ENCODE peak calls at places on chromosomes 3 and 15, in six cellular contexts. Q is A549, W is GM12878, D is endothelial cell of umbilical vein, P is HepG2, R is K562. G is an unnamed sample.

GRCh38 chr3:141876891-141877561 is 583 bp downstream of the ATP1B3 start:
- DNase-seq in Q (peak; percentile 40), W (no peak), D (peak; percentile 64), P (peak; percentile 33), R (peak; percentile 62), G (peak; percentile 60)

GRCh38 chr3:152835311-152836102 is 576 bp downstream of the P2RY1 start:
- DNase-seq in Q (peak; percentile 70), W (no peak), D (peak; percentile 55), P (no peak), R (peak; percentile 77), G (peak; percentile 64)

GRCh38 chr3:122366379-122366749 is 16.7 kb downstream of the MIX23 start:
- DNase-seq in Q (peak; percentile 25), W (no peak), D (no peak), P (peak; percentile 67), R (no peak), G (no peak)

GRCh38 chr3:12420393-12420792 is 63.9 kb upstream of the TSEN2 start:
- DNase-seq in Q (no peak), W (no peak), D (no peak), P (no peak), R (no peak), G (no peak)

GRCh38 chr3:33003308-33003707 is 51.9 kb downstream of the CCR4 start:
- DNase-seq in Q (no peak), W (no peak), D (no peak), P (peak; percentile 47), R (no peak), G (no peak)

GRCh38 chr3:7504886-7505775 is 644.2 kb downstream of the GRM7 start:
- DNase-seq in Q (peak; percentile 78), W (no peak), D (peak; percentile 99), P (peak; percentile 4), R (no peak), G (no peak)

GRCh38 chr3:46719735-46720271 is 2.1 kb upstream of the PRSS50 start:
- DNase-seq in Q (no peak), W (no peak), D (no peak), P (no peak), R (no peak), G (no peak)

GRCh38 chr3:181933052-181933618 is 221.4 kb downstream of the SOX2 start:
- DNase-seq in Q (no peak), W (peak; percentile 45), D (no peak), P (no peak), R (no peak), G (no peak)

GRCh38 chr15:60407406-60407805 is 9.6 kb upstream of the ANXA2 start:
- DNase-seq in Q (peak; percentile 93), W (no peak), D (peak; percentile 32), P (no peak), R (no peak), G (no peak)

GRCh38 chr3:14393440-14394111 is 8.8 kb upstream of the SLC6A6 start:
- DNase-seq in Q (no peak), W (no peak), D (no peak), P (no peak), R (no peak), G (no peak)

GRCh38 chr3:142180761-142181362 is 31.5 kb upstream of the TFDP2 start:
- DNase-seq in Q (peak; percentile 38), W (no peak), D (peak; percentile 51), P (peak; percentile 28), R (peak; percentile 61), G (peak; percentile 52)

GRCh38 chr3:169152319-169152718 is 511.2 kb downstream of the MECOM start:
- DNase-seq in Q (no peak), W (no peak), D (peak; percentile 62), P (no peak), R (no peak), G (no peak)

GRCh38 chr3:176964656-176965055 is 232.6 kb downstream of the TBL1XR1 start:
- DNase-seq in Q (no peak), W (no peak), D (no peak), P (no peak), R (no peak), G (no peak)

DNA sequence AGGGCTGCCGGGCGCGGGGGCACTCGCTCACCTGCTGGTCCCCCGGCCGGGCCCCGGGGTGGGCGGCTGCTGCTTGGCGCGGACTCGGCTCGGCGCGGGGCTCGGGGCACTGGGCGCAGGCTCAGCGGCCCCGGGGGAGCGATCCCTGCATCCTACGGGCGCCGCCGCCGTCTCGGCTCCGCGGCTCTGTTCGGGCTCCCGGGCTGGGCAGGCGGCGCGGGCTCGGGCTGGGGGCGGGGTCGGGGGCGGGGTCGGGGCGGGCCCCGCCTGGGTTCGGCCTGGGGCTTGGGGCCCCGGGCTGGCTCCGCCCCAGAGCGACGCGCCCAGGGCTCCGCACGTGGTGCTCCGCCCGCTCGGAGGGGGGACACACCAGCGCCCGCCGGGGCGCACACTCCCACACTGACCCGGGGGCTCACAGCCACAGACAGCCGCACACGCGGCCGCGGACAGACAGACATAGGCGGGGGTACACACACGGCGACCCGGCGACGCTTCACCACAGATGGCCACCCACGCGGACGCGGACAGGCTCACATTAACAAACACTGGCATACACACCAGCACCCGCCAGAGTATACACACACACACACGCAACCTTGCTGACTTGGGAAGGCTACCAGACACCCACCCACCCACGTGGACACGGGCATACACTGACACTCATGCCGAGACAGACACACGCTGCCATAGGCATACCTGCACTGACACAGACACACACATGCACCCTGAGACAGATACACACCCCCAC is at the start of gene SCN5A:
- DNase-seq in Q (peak; percentile 29), W (no peak), D (peak; percentile 38), P (no peak), R (peak; percentile 76), G (peak; percentile 44)
- TF ChIP-seq POLR2A in Q (no peak), W (no peak), D (peak; percentile 28), P (no peak), R (peak; percentile 61), G (no peak)

GRCh38 chr3:3992312-3992874 is 193.2 kb downstream of the LRRN1 start:
- DNase-seq in Q (no peak), W (no peak), D (no peak), P (no peak), R (no peak), G (no peak)

GRCh38 chr3:4001976-4002375 is 202.7 kb downstream of the LRRN1 start:
- DNase-seq in Q (no peak), W (no peak), D (no peak), P (no peak), R (no peak), G (no peak)

GRCh38 chr3:3998140-3998977 is 199.1 kb downstream of the LRRN1 start:
- DNase-seq in Q (peak; percentile 58), W (peak; percentile 11), D (peak; percentile 2), P (peak; percentile 52), R (peak; percentile 65), G (peak; percentile 71)
- TF ChIP-seq MAX in Q (no peak), W (no peak), D (no peak), P (no peak), R (no peak), G (no peak)

GRCh38 chr15:64738231-64739095 is 36.9 kb downstream of the RBPMS2 start:
- DNase-seq in Q (no peak), W (no peak), D (no peak), P (no peak), R (no peak), G (no peak)

GRCh38 chr15:64742921-64743320 is 32.5 kb downstream of the RBPMS2 start:
- DNase-seq in Q (no peak), W (no peak), D (no peak), P (no peak), R (no peak), G (no peak)

GRCh38 chr15:64739216-64739976 is 36.0 kb downstream of the RBPMS2 start:
- DNase-seq in Q (no peak), W (no peak), D (no peak), P (no peak), R (no peak), G (no peak)

GRCh38 chr15:64742385-64742784 is 33.0 kb downstream of the RBPMS2 start:
- DNase-seq in Q (no peak), W (no peak), D (no peak), P (no peak), R (no peak), G (no peak)

DNA sequence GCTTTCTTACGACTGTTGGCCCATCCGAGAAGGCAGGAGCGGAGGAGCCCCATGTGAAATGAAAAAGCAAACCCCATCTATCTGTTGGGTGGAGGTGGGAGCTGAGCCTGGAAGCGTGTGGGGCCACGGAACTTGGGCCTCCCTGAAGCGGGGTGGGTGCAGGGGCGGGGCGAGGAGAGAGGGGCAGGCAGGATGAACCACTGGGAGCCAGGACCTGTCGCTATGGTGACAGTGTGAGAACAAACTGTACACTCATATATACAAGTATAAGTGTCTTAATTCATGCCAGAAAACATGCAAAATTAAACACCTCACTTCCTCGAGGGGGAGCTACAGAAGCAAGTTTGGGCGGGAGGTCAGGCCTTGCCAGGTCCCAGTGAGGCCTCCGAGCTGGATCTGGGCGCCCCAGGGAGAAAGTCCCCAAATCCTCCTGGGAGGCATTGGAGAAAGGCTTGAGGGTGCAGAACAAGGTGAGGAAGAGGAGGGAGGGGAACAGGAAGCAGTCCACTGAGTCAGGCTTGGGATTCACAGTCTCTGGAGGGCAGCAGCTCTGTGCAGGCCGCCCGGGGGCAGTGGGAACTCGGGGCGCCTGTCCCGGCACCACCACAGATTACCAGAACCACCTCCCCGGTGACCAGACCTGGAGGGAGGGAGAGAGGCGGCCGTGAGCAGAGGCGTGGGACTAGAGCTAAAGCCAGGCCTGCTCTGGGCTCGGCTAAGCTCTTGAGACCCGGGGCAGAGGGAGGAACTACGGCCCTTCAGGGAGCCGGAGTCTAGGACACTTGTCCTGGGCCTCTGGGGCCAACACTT is 34.8 kb downstream of the RBPMS2 start:
- DNase-seq in Q (peak; percentile 64), W (no peak), D (no peak), P (peak; percentile 26), R (peak; percentile 55), G (peak; percentile 48)
- TF ChIP-seq MYC in Q (no peak), W (no peak), D (no peak), P (no peak), R (no peak), G (no peak)

GRCh38 chr15:85839637-85840036 is 44.9 kb upstream of the KLHL25 start:
- DNase-seq in Q (no peak), W (no peak), D (no peak), P (no peak), R (no peak), G (no peak)

GRCh38 chr15:85837881-85838280 is 43.2 kb upstream of the KLHL25 start:
- DNase-seq in Q (no peak), W (no peak), D (no peak), P (no peak), R (no peak), G (no peak)

GRCh38 chr15:85838655-85839054 is 43.9 kb upstream of the KLHL25 start:
- DNase-seq in Q (no peak), W (no peak), D (no peak), P (no peak), R (no peak), G (no peak)

GRCh38 chr15:85834651-85835050 is 39.9 kb upstream of the KLHL25 start:
- DNase-seq in Q (no peak), W (no peak), D (no peak), P (no peak), R (no peak), G (no peak)

GRCh38 chr15:85837011-85837433 is 42.3 kb upstream of the KLHL25 start:
- DNase-seq in Q (peak; percentile 71), W (no peak), D (peak; percentile 29), P (peak; percentile 84), R (no peak), G (peak; percentile 28)
- TF ChIP-seq POLR2A in Q (no peak), W (no peak), D (no peak), P (no peak), R (no peak), G (no peak)

GRCh38 chr3:189038773-189039720 is 132.7 kb upstream of the TPRG1 start:
- DNase-seq in Q (no peak), W (no peak), D (no peak), P (no peak), R (no peak), G (no peak)
- TF ChIP-seq MAX in Q (no peak), W (no peak), D (no peak), P (no peak), R (no peak), G (no peak)

GRCh38 chr15:44216958-44217357 is 21.9 kb upstream of the FRMD5 start:
- DNase-seq in Q (no peak), W (no peak), D (no peak), P (no peak), R (no peak), G (no peak)
- TF ChIP-seq MYC in Q (no peak), W (no peak), D (no peak), P (no peak), R (no peak), G (no peak)